ENCODE peak calls at places on chromosome 3, in four cellular contexts. O, C, U and A are unnamed samples.

GRCh38 chr3:11558918-11559815 is 84.5 kb downstream of the VGLL4 start:
- DNase-seq in O (no peak), U (no peak), C (no peak), A (no peak)

GRCh38 chr3:75321060-75321459 is 343.1 kb upstream of the FRG2C start:
- DNase-seq in U (no peak), O (no peak), C (no peak), A (no peak)

GRCh38 chr3:184362668-184363540 is 1.4 kb downstream of the POLR2H start:
- DNase-seq in O (peak; percentile 79), C (peak; percentile 96), U (peak; percentile 92), A (peak; percentile 85)

GRCh38 chr3:148953094-148953493 is 38.2 kb upstream of the GYG1 start:
- DNase-seq in C (no peak), U (no peak), O (no peak), A (no peak)

GRCh38 chr3:12707425-12707824 is 43.5 kb upstream of the RAF1 start:
- DNase-seq in O (no peak), C (no peak), U (no peak), A (no peak)

GRCh38 chr3:21517184-21517583 is 233.8 kb downstream of the ZNF385D start:
- DNase-seq in O (no peak), U (no peak), C (no peak), A (no peak)

GRCh38 chr3:47573190-47574172 is 5.2 kb downstream of the CSPG5 start:
- DNase-seq in U (no peak), C (peak; percentile 57), O (no peak), A (no peak)

GRCh38 chr3:64693031-64693430 is 5.2 kb upstream of the ADAMTS9 start:
- DNase-seq in U (no peak), C (no peak), O (no peak), A (no peak)

GRCh38 chr3:179589143-179589542 is 15.3 kb downstream of the MRPL47 start:
- DNase-seq in C (no peak), O (no peak), U (no peak), A (no peak)

GRCh38 chr3:112097378-112097777 is 11.2 kb downstream of the C3orf52 start:
- DNase-seq in C (no peak), O (no peak), U (no peak), A (no peak)

GRCh38 chr3:104990758-104991157 is 376.0 kb upstream of the ALCAM start:
- DNase-seq in O (no peak), C (no peak), U (no peak), A (no peak)

GRCh38 chr3:1439395-1439794 is 346.6 kb downstream of the CNTN6 start:
- DNase-seq in O (no peak), U (no peak), C (no peak), A (no peak)

GRCh38 chr3:134446800-134447199 is 39.0 kb downstream of the ANAPC13 start:
- DNase-seq in C (no peak), O (no peak), U (no peak), A (no peak)

GRCh38 chr3:120780977-120781376 is 38.4 kb downstream of the GTF2E1 start:
- DNase-seq in U (no peak), C (no peak), O (no peak), A (no peak)

GRCh38 chr3:45055411-45056143 is 29.5 kb downstream of the CLEC3B start:
- DNase-seq in O (no peak), C (no peak), U (no peak), A (no peak)

GRCh38 chr3:63791974-63792373 is 27.1 kb upstream of the C3orf49 start:
- DNase-seq in C (no peak), O (no peak), U (no peak), A (no peak)

GRCh38 chr3:146493761-146494160 is 24.4 kb upstream of the PLSCR2 start:
- DNase-seq in C (no peak), U (no peak), O (no peak), A (no peak)

GRCh38 chr3:445960-446359 is 249.4 kb downstream of the CHL1 start:
- DNase-seq in C (no peak), O (no peak), U (no peak), A (no peak)

GRCh38 chr3:118304557-118304956 is 730.1 kb downstream of the IGSF11 start:
- DNase-seq in C (no peak), O (no peak), U (no peak), A (no peak)

GRCh38 chr3:106573605-106574004 is 704.8 kb upstream of the CBLB start:
- DNase-seq in U (no peak), C (no peak), O (no peak), A (no peak)

GRCh38 chr3:184807549-184807948 is 4.4 kb upstream of the VPS8 start:
- DNase-seq in U (no peak), O (no peak), C (no peak), A (no peak)

GRCh38 chr3:81726132-81726531 is 35.3 kb downstream of the GBE1 start:
- DNase-seq in U (no peak), O (no peak), C (no peak), A (no peak)

GRCh38 chr3:46865034-46865507 is 1.8 kb upstream of the MYL3 start:
- DNase-seq in U (no peak), O (no peak), C (no peak), A (no peak)

GRCh38 chr3:144687862-144688261 is 716.2 kb downstream of the DIPK2A start:
- DNase-seq in U (no peak), C (no peak), O (no peak), A (no peak)

GRCh38 chr3:4772858-4773257 is 206.4 kb upstream of the BHLHE40 start:
- DNase-seq in U (no peak), O (no peak), C (no peak), A (no peak)

GRCh38 chr3:124413393-124413792 is 316.9 kb upstream of the UMPS start:
- DNase-seq in U (no peak), O (no peak), C (no peak), A (no peak)

GRCh38 chr3:90036931-90037330 is 929.5 kb downstream of the EPHA3 start:
- DNase-seq in C (no peak), O (no peak), U (no peak), A (no peak)

GRCh38 chr3:142028174-142028833 is 121.0 kb downstream of the TFDP2 start:
- DNase-seq in C (no peak), U (no peak), O (no peak), A (peak; percentile 26)

GRCh38 chr3:45793482-45794176 is 2.7 kb downstream of the SLC6A20 start:
- DNase-seq in O (no peak), U (no peak), C (no peak), A (no peak)

GRCh38 chr3:76566211-76566534 is 473.7 kb upstream of the ROBO2 start:
- DNase-seq in C (no peak), U (no peak), O (no peak), A (no peak)

GRCh38 chr3:13244695-13245449 is 171.6 kb upstream of the IQSEC1 start:
- DNase-seq in U (no peak), O (no peak), C (no peak), A (no peak)

GRCh38 chr3:45100998-45101407 is 45.2 kb downstream of the CDCP1 start:
- DNase-seq in C (no peak), O (no peak), U (no peak), A (no peak)

GRCh38 chr3:122986790-122987189 is 40.8 kb downstream of the SEMA5B start:
- DNase-seq in U (no peak), C (no peak), O (no peak), A (no peak)

GRCh38 chr3:10339376-10339955 is 18.6 kb upstream of the SEC13 start:
- DNase-seq in O (no peak), C (no peak), U (no peak), A (no peak)

GRCh38 chr3:112470791-112471190 is 28.5 kb downstream of the BTLA start:
- DNase-seq in U (no peak), C (no peak), O (no peak), A (no peak)